ENCODE peak calls at places on chromosomes 3 and 15, in seven cellular contexts. One of them, this sample, is unnamed.

GRCh38 chr3:143668924-143669790 is 179.1 kb downstream of the SLC9A9 start:
- DNase-seq in AG04450: no peak
- DNase-seq in A549: no peak
- DNase-seq in GM20000: peak
- DNase-seq in fibroblast of the aortic adventitia: no peak
- DNase-seq in RWPE1: no peak
- DNase-seq in cardiac fibroblast: no peak
- DNase-seq in this sample: no peak

GRCh38 chr15:78712797-78713515 is 71.9 kb upstream of the CHRNB4 start:
- DNase-seq in GM20000: no peak
- DNase-seq in AG04450: no peak
- DNase-seq in cardiac fibroblast: no peak
- DNase-seq in A549: no peak
- DNase-seq in RWPE1: no peak
- DNase-seq in fibroblast of the aortic adventitia: no peak
- DNase-seq in this sample: no peak

GRCh38 chr3:188700497-188700896 is 471.3 kb upstream of the TPRG1 start:
- DNase-seq in AG04450: no peak
- DNase-seq in RWPE1: no peak
- DNase-seq in fibroblast of the aortic adventitia: no peak
- DNase-seq in A549: no peak
- DNase-seq in cardiac fibroblast: no peak
- DNase-seq in GM20000: no peak
- DNase-seq in this sample: no peak

GRCh38 chr15:99921086-99921485 is 187.8 kb upstream of the LYSMD4 start:
- DNase-seq in GM20000: no peak
- DNase-seq in cardiac fibroblast: peak
- DNase-seq in fibroblast of the aortic adventitia: no peak
- DNase-seq in A549: no peak
- DNase-seq in RWPE1: no peak
- DNase-seq in AG04450: no peak
- DNase-seq in this sample: no peak

GRCh38 chr15:68601206-68602197 is 22.7 kb downstream of the CORO2B start:
- DNase-seq in GM20000: no peak
- DNase-seq in fibroblast of the aortic adventitia: peak
- DNase-seq in A549: no peak
- DNase-seq in AG04450: no peak
- DNase-seq in RWPE1: no peak
- DNase-seq in cardiac fibroblast: peak
- DNase-seq in this sample: no peak

GRCh38 chr3:188358787-188359493 is 205.0 kb downstream of the LPP start:
- DNase-seq in AG04450: no peak
- DNase-seq in RWPE1: no peak
- DNase-seq in A549: no peak
- DNase-seq in GM20000: no peak
- DNase-seq in fibroblast of the aortic adventitia: no peak
- DNase-seq in cardiac fibroblast: no peak
- DNase-seq in this sample: no peak

GRCh38 chr15:25793354-25794050 is 69.6 kb downstream of the ATP10A start:
- DNase-seq in RWPE1: no peak
- DNase-seq in AG04450: no peak
- DNase-seq in GM20000: peak
- DNase-seq in fibroblast of the aortic adventitia: no peak
- DNase-seq in A549: no peak
- DNase-seq in cardiac fibroblast: no peak
- DNase-seq in this sample: no peak

GRCh38 chr3:5144316-5144994 is 22.4 kb downstream of the ARL8B start:
- DNase-seq in A549: no peak
- DNase-seq in fibroblast of the aortic adventitia: no peak
- DNase-seq in RWPE1: no peak
- DNase-seq in cardiac fibroblast: no peak
- DNase-seq in GM20000: no peak
- DNase-seq in AG04450: no peak
- DNase-seq in this sample: no peak

GRCh38 chr3:23071758-23072157 is 131.4 kb upstream of the UBE2E2 start:
- DNase-seq in A549: no peak
- DNase-seq in cardiac fibroblast: no peak
- DNase-seq in RWPE1: no peak
- DNase-seq in GM20000: peak
- DNase-seq in fibroblast of the aortic adventitia: no peak
- DNase-seq in AG04450: no peak
- DNase-seq in this sample: no peak

DNA sequence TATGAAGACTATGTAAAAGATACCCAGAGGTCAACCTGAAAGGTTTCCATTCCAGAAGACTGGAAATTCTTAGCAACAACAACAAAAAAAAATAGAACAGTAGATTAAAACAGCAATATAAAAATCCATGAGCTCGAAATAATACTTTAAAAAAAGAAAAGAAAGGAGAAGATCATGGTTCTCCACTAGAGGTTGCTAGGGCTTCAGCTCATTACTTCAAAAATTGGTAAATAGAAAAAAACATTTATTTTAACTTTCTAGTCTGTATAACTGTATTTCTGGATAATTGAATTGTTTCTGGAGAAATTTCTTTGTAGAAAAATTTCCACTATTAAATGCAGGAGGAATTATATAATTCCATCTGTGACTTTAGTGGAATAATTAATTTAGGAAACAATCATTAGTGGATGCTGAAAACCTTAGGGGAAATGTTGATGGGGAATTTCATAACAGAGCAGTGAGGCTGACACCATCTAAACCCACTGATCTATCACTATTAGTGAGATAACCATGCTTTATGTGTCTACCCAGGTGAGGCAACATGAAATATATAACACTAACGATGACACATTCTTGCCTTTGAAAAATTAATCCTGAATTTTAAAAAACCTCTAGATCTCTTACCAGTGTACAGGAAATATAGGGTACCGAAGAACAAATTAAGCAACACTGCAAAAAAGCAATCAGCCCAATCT is 62.5 kb upstream of the SNRK start:
- DNase-seq in cardiac fibroblast: peak
- DNase-seq in RWPE1: no peak
- DNase-seq in AG04450: no peak
- DNase-seq in fibroblast of the aortic adventitia: peak
- DNase-seq in GM20000: no peak
- DNase-seq in A549: no peak
- DNase-seq in this sample: no peak
- TF ChIP-seq CTCF in cardiac fibroblast: peak
- TF ChIP-seq CTCF in RWPE1: peak
- TF ChIP-seq CTCF in AG04450: peak
- TF ChIP-seq CTCF in fibroblast of the aortic adventitia: peak
- TF ChIP-seq CTCF in GM20000: no peak
- TF ChIP-seq CTCF in A549: no peak
- TF ChIP-seq CTCF in this sample: no peak

GRCh38 chr3:46095307-46095706 is 68.0 kb upstream of the XCR1 start:
- DNase-seq in cardiac fibroblast: no peak
- DNase-seq in AG04450: no peak
- DNase-seq in RWPE1: no peak
- DNase-seq in fibroblast of the aortic adventitia: no peak
- DNase-seq in A549: no peak
- DNase-seq in GM20000: peak
- DNase-seq in this sample: no peak
- TF ChIP-seq CTCF in cardiac fibroblast: no peak
- TF ChIP-seq CTCF in AG04450: no peak
- TF ChIP-seq CTCF in RWPE1: no peak
- TF ChIP-seq CTCF in fibroblast of the aortic adventitia: no peak
- TF ChIP-seq CTCF in A549: no peak
- TF ChIP-seq CTCF in GM20000: no peak
- TF ChIP-seq CTCF in this sample: no peak

GRCh38 chr15:51771773-51772172 is 20.4 kb downstream of the TMOD2 start:
- DNase-seq in AG04450: no peak
- DNase-seq in A549: no peak
- DNase-seq in fibroblast of the aortic adventitia: no peak
- DNase-seq in cardiac fibroblast: peak
- DNase-seq in GM20000: no peak
- DNase-seq in RWPE1: no peak
- DNase-seq in this sample: no peak

GRCh38 chr15:51780636-51781035 is 29.2 kb downstream of the TMOD2 start:
- DNase-seq in A549: no peak
- DNase-seq in GM20000: no peak
- DNase-seq in RWPE1: peak
- DNase-seq in fibroblast of the aortic adventitia: peak
- DNase-seq in AG04450: no peak
- DNase-seq in cardiac fibroblast: peak
- DNase-seq in this sample: no peak

GRCh38 chr15:51770902-51771301 is 19.5 kb downstream of the TMOD2 start:
- DNase-seq in AG04450: no peak
- DNase-seq in RWPE1: no peak
- DNase-seq in GM20000: no peak
- DNase-seq in A549: no peak
- DNase-seq in fibroblast of the aortic adventitia: no peak
- DNase-seq in cardiac fibroblast: no peak
- DNase-seq in this sample: no peak

GRCh38 chr15:51776952-51777574 is 25.7 kb downstream of the TMOD2 start:
- DNase-seq in AG04450: peak
- DNase-seq in RWPE1: peak
- DNase-seq in fibroblast of the aortic adventitia: peak
- DNase-seq in cardiac fibroblast: peak
- DNase-seq in A549: peak
- DNase-seq in GM20000: peak
- DNase-seq in this sample: peak

GRCh38 chr15:51775967-51776816 is 24.8 kb downstream of the TMOD2 start:
- DNase-seq in AG04450: peak
- DNase-seq in RWPE1: peak
- DNase-seq in GM20000: peak
- DNase-seq in fibroblast of the aortic adventitia: peak
- DNase-seq in A549: peak
- DNase-seq in cardiac fibroblast: peak
- DNase-seq in this sample: peak
- TF ChIP-seq CTCF in AG04450: peak
- TF ChIP-seq CTCF in RWPE1: no peak
- TF ChIP-seq CTCF in GM20000: peak
- TF ChIP-seq CTCF in fibroblast of the aortic adventitia: peak
- TF ChIP-seq CTCF in A549: peak
- TF ChIP-seq CTCF in cardiac fibroblast: peak
- TF ChIP-seq CTCF in this sample: peak

DNA sequence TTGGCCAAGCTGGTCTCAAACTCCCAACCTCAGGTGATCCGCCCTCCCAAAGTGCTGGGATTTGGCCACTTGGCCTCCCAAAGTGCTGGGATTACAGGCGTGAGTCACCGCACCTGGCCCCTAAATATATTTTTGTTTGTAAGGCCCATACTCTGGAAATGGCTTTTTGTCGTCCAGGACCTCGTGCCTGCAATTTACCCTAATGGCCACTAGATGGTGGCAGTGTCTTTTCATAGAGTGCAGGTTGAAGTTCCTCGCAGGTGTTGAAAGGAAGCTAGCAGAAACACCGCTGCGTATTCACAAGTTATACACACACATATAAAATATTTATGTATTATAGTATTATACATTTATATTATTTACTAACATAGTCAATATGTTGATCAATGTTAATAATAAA is 97.2 kb downstream of the LRTM1 start:
- DNase-seq in A549: peak
- DNase-seq in RWPE1: no peak
- DNase-seq in fibroblast of the aortic adventitia: peak
- DNase-seq in cardiac fibroblast: peak
- DNase-seq in AG04450: no peak
- DNase-seq in GM20000: peak
- DNase-seq in this sample: peak
- TF ChIP-seq CTCF in A549: peak
- TF ChIP-seq CTCF in RWPE1: peak
- TF ChIP-seq CTCF in fibroblast of the aortic adventitia: peak
- TF ChIP-seq CTCF in cardiac fibroblast: peak
- TF ChIP-seq CTCF in AG04450: peak
- TF ChIP-seq CTCF in GM20000: peak
- TF ChIP-seq CTCF in this sample: peak

DNA sequence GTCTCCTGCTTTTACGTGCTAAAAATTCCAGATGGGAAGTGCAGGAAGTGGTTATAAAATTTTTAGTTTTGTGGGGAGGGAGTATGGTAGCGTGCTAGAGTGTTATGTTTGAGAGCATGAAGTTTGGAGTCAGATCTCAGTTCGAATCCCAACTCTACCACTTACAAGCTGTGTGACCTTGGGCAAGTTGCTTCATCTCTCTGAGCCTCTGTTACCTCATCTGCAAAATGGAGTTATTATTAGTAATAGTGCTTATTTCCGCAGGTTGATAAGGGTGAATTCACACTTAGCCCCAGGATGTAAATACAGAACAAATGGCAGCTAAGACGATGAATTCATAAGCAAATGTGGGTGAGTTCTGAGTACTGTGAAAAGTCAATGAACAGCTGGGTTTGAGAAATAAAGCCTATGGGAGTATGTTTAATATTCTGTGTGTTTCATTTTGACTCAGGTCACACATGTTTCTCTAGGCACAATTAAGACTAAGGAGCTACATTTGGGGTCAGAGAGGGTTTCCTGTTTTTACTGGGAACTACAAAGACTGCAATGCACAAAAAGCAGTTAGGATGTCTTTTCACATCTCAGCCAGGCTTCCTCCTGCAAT is 73.1 kb upstream of the FEZF2 start:
- DNase-seq in A549: no peak
- DNase-seq in AG04450: no peak
- DNase-seq in GM20000: no peak
- DNase-seq in RWPE1: no peak
- DNase-seq in cardiac fibroblast: no peak
- DNase-seq in fibroblast of the aortic adventitia: no peak
- DNase-seq in this sample: no peak
- TF ChIP-seq CTCF in A549: no peak
- TF ChIP-seq CTCF in AG04450: no peak
- TF ChIP-seq CTCF in GM20000: no peak
- TF ChIP-seq CTCF in RWPE1: no peak
- TF ChIP-seq CTCF in cardiac fibroblast: no peak
- TF ChIP-seq CTCF in fibroblast of the aortic adventitia: no peak
- TF ChIP-seq CTCF in this sample: no peak

DNA sequence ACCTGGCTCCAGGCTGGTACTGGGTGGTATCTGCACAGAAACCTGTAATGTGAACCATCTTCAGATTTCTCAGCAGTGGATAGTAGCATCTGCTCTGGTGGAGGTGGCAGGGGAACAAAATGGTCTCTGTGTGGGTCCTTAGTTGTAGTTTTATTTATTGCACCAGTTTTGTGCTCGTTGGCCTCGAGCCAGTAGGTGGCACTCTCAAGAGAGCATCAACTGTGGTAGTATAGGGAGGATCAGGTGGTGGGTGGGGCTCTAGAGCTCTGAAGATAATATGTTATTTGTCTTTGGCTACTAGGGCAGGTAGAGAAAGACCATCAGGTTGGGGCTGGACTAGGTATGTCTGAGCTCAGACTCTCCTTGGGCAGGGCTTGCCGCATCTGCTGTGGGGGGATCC is 254.0 kb upstream of the GPR149 start:
- DNase-seq in cardiac fibroblast: no peak
- DNase-seq in RWPE1: no peak
- DNase-seq in AG04450: no peak
- DNase-seq in A549: no peak
- DNase-seq in GM20000: no peak
- DNase-seq in fibroblast of the aortic adventitia: no peak
- DNase-seq in this sample: no peak
- TF ChIP-seq CTCF in cardiac fibroblast: no peak
- TF ChIP-seq CTCF in RWPE1: no peak
- TF ChIP-seq CTCF in AG04450: no peak
- TF ChIP-seq CTCF in A549: no peak
- TF ChIP-seq CTCF in GM20000: no peak
- TF ChIP-seq CTCF in fibroblast of the aortic adventitia: no peak
- TF ChIP-seq CTCF in this sample: no peak

GRCh38 chr15:50908209-50909043 is at the start of gene AP4E1:
- DNase-seq in A549: peak
- DNase-seq in GM20000: peak
- DNase-seq in RWPE1: peak
- DNase-seq in cardiac fibroblast: peak
- DNase-seq in AG04450: peak
- DNase-seq in fibroblast of the aortic adventitia: peak
- DNase-seq in this sample: peak
- TF ChIP-seq CTCF in A549: peak
- TF ChIP-seq CTCF in GM20000: peak
- TF ChIP-seq CTCF in RWPE1: peak
- TF ChIP-seq CTCF in cardiac fibroblast: peak
- TF ChIP-seq CTCF in AG04450: peak
- TF ChIP-seq CTCF in fibroblast of the aortic adventitia: peak
- TF ChIP-seq CTCF in this sample: peak